ENCODE peak calls at places on chromosome 3, in ten cellular contexts. F is lower lobe of right lung, Z is vagina, Y is spleen, D is right atrium auricular region, I is pancreas, L is neural progenitor cell, C is endothelial cell of umbilical vein, R is body of pancreas, K is aorta. T is an unnamed sample.

GRCh38 chr3:69433016-69433937 is 47.4 kb upstream of the FRMD4B start:
- DNase-seq in C (no peak), D (no peak), Z (no peak), Y (no peak), L (no peak), K (no peak), R (no peak), I (no peak), F (no peak), T (peak)

GRCh38 chr3:128603811-128604447 is 46.7 kb downstream of the RPN1 start:
- DNase-seq in Y (no peak), D (no peak), R (no peak), C (no peak), L (no peak), I (no peak), K (no peak), F (no peak), Z (no peak), T (no peak)

GRCh38 chr3:177195242-177195940 is 1.9 kb downstream of the TBL1XR1 start:
- DNase-seq in I (peak), R (peak), L (peak), Z (no peak), K (no peak), Y (no peak), F (no peak), C (peak), D (peak), T (no peak)

GRCh38 chr3:161689699-161690098 is 193.1 kb downstream of the OTOL1 start:
- DNase-seq in D (no peak), C (no peak), F (no peak), R (no peak), Z (no peak), L (no peak), I (no peak), K (no peak), Y (no peak), T (no peak)

GRCh38 chr3:119195151-119195476 is 21.7 kb downstream of the UPK1B start:
- DNase-seq in L (no peak), Z (no peak), R (no peak), C (no peak), Y (no peak), D (no peak), F (no peak), I (no peak), K (no peak), T (no peak)

GRCh38 chr3:70003119-70003518 is 3.6 kb downstream of the SAMMSON start:
- DNase-seq in D (no peak), L (no peak), K (no peak), F (no peak), C (no peak), I (no peak), Y (no peak), Z (no peak), R (no peak), T (no peak)

GRCh38 chr3:98021821-98022220 is 13.3 kb downstream of the GABRR3 start:
- DNase-seq in K (no peak), Z (no peak), I (no peak), C (no peak), Y (no peak), D (no peak), R (no peak), F (no peak), L (no peak), T (no peak)

GRCh38 chr3:72458365-72458764 is 389.9 kb downstream of the SHQ1 start:
- DNase-seq in K (no peak), L (no peak), Z (no peak), F (no peak), C (no peak), R (no peak), I (no peak), Y (no peak), D (no peak), T (no peak)

GRCh38 chr3:37810788-37811187 is 50.9 kb upstream of the CTDSPL start:
- DNase-seq in F (no peak), Z (no peak), L (no peak), I (no peak), C (no peak), R (no peak), D (no peak), Y (no peak), K (no peak), T (no peak)

GRCh38 chr3:176469694-176470205 is 727.5 kb downstream of the TBL1XR1 start:
- DNase-seq in C (no peak), Z (no peak), R (no peak), F (no peak), Y (no peak), K (no peak), D (no peak), I (no peak), L (peak), T (no peak)

GRCh38 chr3:192467230-192468186 is 259.8 kb downstream of the FGF12 start:
- DNase-seq in K (no peak), Y (peak), R (peak), F (no peak), D (no peak), Z (no peak), I (peak), L (peak), C (peak), T (no peak)

GRCh38 chr3:31159331-31160039 is 265.0 kb upstream of the GADL1 start:
- DNase-seq in R (no peak), C (no peak), F (no peak), L (no peak), I (no peak), D (no peak), K (no peak), Z (no peak), Y (no peak), T (no peak)

GRCh38 chr3:308597-309321 is 112.2 kb downstream of the CHL1 start:
- DNase-seq in I (no peak), L (no peak), D (no peak), K (peak), F (no peak), R (no peak), Z (no peak), C (no peak), Y (peak), T (no peak)

GRCh38 chr3:71078199-71078598 is 505.3 kb downstream of the FOXP1 start:
- DNase-seq in R (no peak), K (no peak), D (no peak), C (no peak), L (no peak), Z (no peak), I (no peak), Y (no peak), F (no peak), T (no peak)

GRCh38 chr3:60932669-60933068 is 318.6 kb downstream of the FHIT start:
- DNase-seq in I (no peak), K (no peak), C (no peak), D (no peak), F (no peak), Y (no peak), Z (no peak), R (no peak), L (no peak), T (no peak)

GRCh38 chr3:120399372-120399771 is 50.2 kb upstream of the LRRC58 start:
- DNase-seq in R (no peak), K (no peak), I (no peak), Z (no peak), C (no peak), D (no peak), F (no peak), Y (no peak), L (no peak), T (no peak)

GRCh38 chr3:59106085-59106629 is 56.3 kb upstream of the CFAP20DC start:
- DNase-seq in L (no peak), D (no peak), Y (no peak), I (no peak), Z (no peak), K (no peak), F (no peak), C (no peak), R (no peak), T (no peak)

GRCh38 chr3:196135693-196136639 is 54.1 kb upstream of the TFRC start:
- DNase-seq in Z (no peak), F (peak), L (no peak), I (no peak), Y (no peak), K (peak), C (peak), D (no peak), R (no peak), T (no peak)

GRCh38 chr3:184582583-184582982 is 21.0 kb downstream of the EPHB3 start:
- DNase-seq in D (peak), F (no peak), Y (no peak), R (no peak), L (peak), K (peak), Z (no peak), C (no peak), I (no peak), T (no peak)

GRCh38 chr3:16012086-16012485 is 162.4 kb upstream of the GALNT15 start:
- DNase-seq in L (no peak), R (no peak), I (no peak), K (no peak), Y (no peak), Z (no peak), F (no peak), C (no peak), D (no peak), T (no peak)

GRCh38 chr3:48301814-48302194 is 31.7 kb downstream of the SPINK8 start:
- DNase-seq in R (peak), I (peak), Z (no peak), Y (no peak), F (peak), C (no peak), D (no peak), L (no peak), K (no peak), T (no peak)

GRCh38 chr3:169754711-169755110 is 10.1 kb downstream of the TERC start:
- DNase-seq in Y (no peak), D (no peak), K (no peak), L (no peak), Z (no peak), I (no peak), F (no peak), C (no peak), R (no peak), T (no peak)

GRCh38 chr3:101091489-101091888 is 98.3 kb upstream of the ABI3BP start:
- DNase-seq in L (no peak), K (no peak), F (no peak), I (no peak), Z (no peak), Y (no peak), C (no peak), R (no peak), D (no peak), T (no peak)

GRCh38 chr3:120203016-120203415 is 82.0 kb downstream of the GPR156 start:
- DNase-seq in I (no peak), D (peak), C (peak), F (no peak), K (no peak), Z (no peak), L (no peak), R (peak), Y (no peak), T (no peak)

GRCh38 chr3:46386206-46386605 is 15.5 kb downstream of the CCR5 start:
- DNase-seq in I (no peak), Y (no peak), D (no peak), R (no peak), Z (no peak), K (no peak), C (peak), F (no peak), L (no peak), T (no peak)

GRCh38 chr3:46495901-46496456 is 1.8 kb upstream of the RTP3 start:
- DNase-seq in L (no peak), Y (no peak), R (no peak), Z (no peak), D (no peak), C (no peak), K (no peak), F (no peak), I (no peak), T (no peak)

GRCh38 chr3:151456065-151456464 is 4.8 kb downstream of the IGSF10 start:
- DNase-seq in F (no peak), C (no peak), R (no peak), Y (no peak), L (no peak), D (no peak), Z (no peak), K (no peak), I (no peak), T (no peak)

GRCh38 chr3:18648163-18648562 is 223.0 kb upstream of the SATB1 start:
- DNase-seq in Z (no peak), D (no peak), F (no peak), K (no peak), C (no peak), I (no peak), L (no peak), R (no peak), Y (no peak), T (no peak)
- H3K27ac ChIP-seq in Z (no peak), D (no peak), F (no peak), K (no peak), C (no peak), I (no peak), L (no peak), R (no peak), Y (no peak), T (no peak)

GRCh38 chr3:102451556-102451955 is 16.7 kb downstream of the ZPLD1 start:
- DNase-seq in L (no peak), Z (no peak), R (no peak), I (no peak), Y (no peak), D (no peak), C (no peak), K (no peak), F (no peak), T (no peak)
- H3K27ac ChIP-seq in L (no peak), Z (no peak), R (no peak), I (no peak), Y (no peak), D (no peak), C (no peak), K (no peak), F (no peak), T (no peak)

GRCh38 chr3:124800076-124800475 is 69.8 kb downstream of the UMPS start:
- DNase-seq in C (no peak), D (no peak), Z (no peak), Y (no peak), L (no peak), I (peak), R (no peak), F (no peak), K (no peak), T (no peak)

GRCh38 chr3:124799676-124800075 is 69.4 kb downstream of the UMPS start:
- DNase-seq in I (no peak), R (no peak), D (no peak), F (no peak), C (no peak), Z (no peak), L (no peak), K (peak), Y (peak), T (no peak)

GRCh38 chr3:124802702-124803101 is 72.5 kb downstream of the UMPS start:
- DNase-seq in C (no peak), D (no peak), L (peak), Z (no peak), F (no peak), K (no peak), I (no peak), Y (no peak), R (no peak), T (no peak)

GRCh38 chr3:124800511-124801374 is 70.5 kb downstream of the UMPS start:
- DNase-seq in Y (peak), R (peak), C (peak), Z (no peak), D (no peak), I (peak), F (no peak), L (no peak), K (peak), T (peak)

GRCh38 chr3:124802054-124802698 is 71.9 kb downstream of the UMPS start:
- DNase-seq in K (peak), R (no peak), I (no peak), L (no peak), Y (peak), C (no peak), Z (no peak), D (no peak), F (no peak), T (no peak)
- H3K27ac ChIP-seq in K (no peak), R (no peak), I (no peak), L (no peak), Y (no peak), C (no peak), Z (peak), D (peak), F (no peak), T (peak)

GRCh38 chr3:141377377-141377776 is 9.1 kb downstream of the ZBTB38 start:
- DNase-seq in C (no peak), R (no peak), I (no peak), Y (no peak), Z (no peak), K (no peak), F (no peak), D (no peak), L (no peak), T (no peak)

GRCh38 chr3:141380279-141380678 is 12.0 kb downstream of the ZBTB38 start:
- DNase-seq in F (no peak), Z (no peak), L (no peak), C (no peak), D (no peak), I (no peak), R (no peak), K (no peak), Y (no peak), T (no peak)

GRCh38 chr3:141379250-141379872 is 11.1 kb downstream of the ZBTB38 start:
- DNase-seq in Z (no peak), F (no peak), I (no peak), K (no peak), L (no peak), R (no peak), D (no peak), Y (no peak), C (no peak), T (no peak)

GRCh38 chr3:141380987-141381386 is 12.7 kb downstream of the ZBTB38 start:
- DNase-seq in L (no peak), K (no peak), Z (no peak), D (no peak), I (no peak), C (no peak), Y (no peak), F (no peak), R (no peak), T (no peak)

DNA sequence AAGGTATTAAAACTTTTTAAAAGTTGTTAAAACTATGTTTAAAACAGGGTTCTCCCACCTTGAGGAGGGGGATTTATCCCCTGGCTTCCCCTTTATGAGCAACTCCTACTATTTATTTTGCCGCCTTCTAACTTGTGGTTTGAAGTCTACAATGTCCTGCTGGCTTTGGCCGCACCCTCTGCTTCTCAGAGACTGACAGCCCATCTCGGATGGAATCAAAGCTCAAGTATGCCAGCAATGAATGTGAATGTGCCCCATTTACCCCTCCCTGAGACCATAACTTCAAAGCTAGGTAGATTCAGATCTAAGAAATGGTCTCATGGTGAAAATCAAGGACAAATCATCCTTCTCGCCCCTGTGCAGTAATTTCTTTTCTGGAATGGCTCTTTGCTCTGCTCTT is 10.3 kb downstream of the ZBTB38 start:
- DNase-seq in C (no peak), R (no peak), Y (no peak), I (no peak), K (no peak), F (no peak), L (no peak), Z (no peak), D (no peak), T (no peak)
- H3K27ac ChIP-seq in C (no peak), R (no peak), Y (peak), I (no peak), K (no peak), F (no peak), L (no peak), Z (no peak), D (no peak), T (no peak)

DNA sequence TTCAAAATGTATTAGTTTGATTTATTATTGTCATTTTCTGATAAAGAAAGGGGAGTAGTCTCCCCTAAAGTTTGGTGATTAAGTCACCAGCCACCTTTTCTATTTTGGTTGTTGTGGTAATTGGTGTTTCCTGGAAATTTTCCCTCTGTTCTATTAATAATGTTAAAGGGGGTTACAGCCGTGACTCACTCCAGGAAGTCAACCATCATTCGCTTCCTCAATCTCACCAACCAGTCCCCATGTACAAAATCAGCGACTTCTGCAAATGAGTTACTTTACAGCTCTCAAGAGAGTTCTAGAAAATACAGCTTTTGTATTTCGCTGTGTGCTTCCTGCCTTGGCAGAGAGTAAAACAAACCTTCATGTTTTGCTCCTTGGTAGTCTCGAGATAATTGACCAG is 285.1 kb downstream of the LPP start:
- DNase-seq in I (no peak), L (no peak), K (no peak), R (no peak), Z (no peak), D (no peak), Y (no peak), F (no peak), C (peak), T (no peak)
- H3K27ac ChIP-seq in I (peak), L (no peak), K (no peak), R (peak), Z (no peak), D (no peak), Y (peak), F (peak), C (peak), T (no peak)

DNA sequence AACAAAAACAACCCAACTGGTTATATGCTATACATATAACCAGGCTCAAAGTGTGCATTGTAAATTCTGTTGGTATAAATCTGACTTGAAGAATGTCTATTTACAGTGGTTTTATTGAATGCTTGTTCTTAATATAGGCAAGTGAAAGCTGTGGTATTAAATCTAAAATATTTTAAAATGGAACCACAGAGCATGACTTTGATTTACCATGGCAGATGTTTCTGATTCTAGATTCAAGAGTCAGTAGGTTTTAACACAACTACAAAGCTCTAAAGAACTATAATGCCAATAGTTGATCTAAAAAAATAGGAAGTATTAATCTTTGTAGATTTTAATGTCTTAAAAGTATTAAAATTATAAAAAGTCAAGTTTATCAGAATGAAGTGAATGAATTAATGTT is 141.9 kb upstream of the PLSCR5 start:
- DNase-seq in K (no peak), F (no peak), R (no peak), Z (no peak), D (no peak), I (no peak), C (no peak), L (no peak), Y (no peak), T (no peak)
- H3K27ac ChIP-seq in K (no peak), F (no peak), R (no peak), Z (no peak), D (no peak), I (no peak), C (peak), L (no peak), Y (no peak), T (no peak)

GRCh38 chr3:189568931-189569330 is 62.3 kb upstream of the TP63 start:
- DNase-seq in D (no peak), C (no peak), I (no peak), F (no peak), L (no peak), R (no peak), Y (no peak), Z (no peak), K (no peak), T (no peak)

GRCh38 chr3:189566550-189566949 is 64.6 kb upstream of the TP63 start:
- DNase-seq in C (no peak), I (no peak), Z (no peak), K (no peak), D (no peak), F (no peak), L (no peak), R (no peak), Y (no peak), T (no peak)

GRCh38 chr3:189567322-189567721 is 63.9 kb upstream of the TP63 start:
- DNase-seq in I (no peak), L (no peak), F (no peak), Z (no peak), C (no peak), R (no peak), Y (no peak), K (no peak), D (no peak), T (no peak)

GRCh38 chr3:189567772-189568420 is 63.3 kb upstream of the TP63 start:
- DNase-seq in C (no peak), K (no peak), Z (no peak), L (no peak), I (no peak), R (no peak), D (no peak), Y (no peak), F (no peak), T (no peak)

GRCh38 chr3:189563841-189564563 is 67.2 kb upstream of the TP63 start:
- DNase-seq in F (no peak), C (no peak), Y (no peak), I (no peak), K (no peak), D (no peak), Z (no peak), L (no peak), R (no peak), T (no peak)
- H3K27ac ChIP-seq in F (no peak), C (no peak), Y (no peak), I (no peak), K (no peak), D (no peak), Z (no peak), L (no peak), R (no peak), T (no peak)

GRCh38 chr3:52218454-52218853 is 7.0 kb downstream of the TLR9 start:
- DNase-seq in I (no peak), K (no peak), R (no peak), Z (no peak), C (no peak), L (no peak), D (no peak), Y (peak), F (no peak), T (no peak)

GRCh38 chr3:52221563-52222318 is 3.7 kb downstream of the TLR9 start:
- DNase-seq in Z (no peak), K (no peak), D (no peak), Y (peak), F (no peak), L (no peak), R (no peak), I (no peak), C (no peak), T (no peak)

GRCh38 chr3:52218953-52219650 is 6.3 kb downstream of the TLR9 start:
- DNase-seq in I (no peak), Z (no peak), Y (peak), K (no peak), F (peak), C (peak), R (no peak), L (peak), D (no peak), T (no peak)

GRCh38 chr3:52221141-52221562 is 4.3 kb downstream of the TLR9 start:
- DNase-seq in K (no peak), F (no peak), L (no peak), Z (no peak), I (no peak), R (no peak), Y (peak), D (no peak), C (no peak), T (no peak)

GRCh38 chr3:52220380-52221026 is 4.9 kb downstream of the TLR9 start:
- DNase-seq in K (peak), I (peak), L (peak), D (peak), Z (no peak), C (peak), F (peak), Y (peak), R (peak), T (peak)
- H3K27ac ChIP-seq in K (no peak), I (no peak), L (no peak), D (no peak), Z (no peak), C (no peak), F (no peak), Y (peak), R (no peak), T (no peak)

T was measured in caudate nucleus.